ENCODE peak calls at places on chromosomes 4 and X, in eight cellular contexts. N is bronchial epithelial cell, Q is progenitor cell of endocrine pancreas, S is SW 1271, K is NCI-H2029, W is epithelial cell of esophagus, Y is HTR-8/SVneo, X is pancreas. P is an unnamed sample.

GRCh38 chrX:139077303-139078131 is 366.0 kb upstream of the FGF13 start:
- DNase-seq in K (no peak), S (no peak), W (peak; percentile 82), N (peak; percentile 88), Y (no peak), Q (no peak), X (no peak), P (peak; percentile 74)

GRCh38 chr4:4254666-4255065 is 6.6 kb upstream of the TMEM128 start:
- DNase-seq in Y (no peak), K (no peak), Q (no peak), W (no peak), N (no peak), S (no peak), X (no peak), P (no peak)

GRCh38 chr4:153792007-153792892 is 3.4 kb upstream of the SFRP2 start:
- DNase-seq in Q (peak; percentile 76), N (peak; percentile 64), Y (no peak), W (peak; percentile 76), S (no peak), X (peak; percentile 69), K (no peak), P (peak; percentile 37)

GRCh38 chr4:108031427-108032083 is 41.9 kb downstream of the HADH start:
- DNase-seq in N (peak; percentile 69), W (peak; percentile 50), X (no peak), S (no peak), Q (no peak), K (no peak), Y (no peak), P (no peak)

GRCh38 chrX:7542566-7542965 is 300.4 kb upstream of the VCX start:
- DNase-seq in S (no peak), Q (no peak), Y (no peak), N (no peak), W (no peak), K (no peak), X (no peak), P (no peak)

GRCh38 chr4:99679976-99680375 is 22.3 kb upstream of the C4orf54 start:
- DNase-seq in W (no peak), Y (no peak), Q (no peak), X (no peak), N (no peak), K (no peak), S (no peak), P (no peak)

GRCh38 chr4:73439991-73440390 is 4.0 kb downstream of the AFP start:
- DNase-seq in S (no peak), N (no peak), Y (no peak), X (no peak), W (no peak), K (no peak), Q (no peak), P (no peak)

GRCh38 chr4:151045907-151046306 is 30.8 kb upstream of the LRBA start:
- DNase-seq in Y (no peak), S (no peak), X (no peak), K (peak; percentile 33), W (peak; percentile 15), Q (no peak), N (no peak), P (peak; percentile 23)

GRCh38 chrX:119728487-119728886 is 29.9 kb upstream of the SOWAHD start:
- DNase-seq in Q (no peak), S (no peak), N (no peak), W (no peak), K (no peak), X (no peak), Y (peak; percentile 36), P (no peak)

GRCh38 chr4:76540496-76540895 is 105.5 kb downstream of the SHROOM3 start:
- DNase-seq in X (no peak), Q (no peak), N (no peak), W (no peak), Y (no peak), S (no peak), K (no peak), P (no peak)

GRCh38 chrX:1529328-1529727 is 7.7 kb downstream of the P2RY8 start:
- DNase-seq in Y (no peak), W (no peak), Q (no peak), N (no peak), S (no peak), K (no peak), X (no peak), P (no peak)

GRCh38 chr4:26885912-26886274 is 25.3 kb downstream of the STIM2 start:
- DNase-seq in K (peak; percentile 34), W (peak; percentile 19), Y (no peak), S (no peak), N (peak; percentile 52), Q (no peak), X (no peak), P (no peak)

GRCh38 chr4:788636-789297 is 37.2 kb downstream of the CPLX1 start:
- DNase-seq in K (no peak), Q (no peak), X (peak; percentile 47), N (no peak), Y (no peak), S (no peak), W (no peak), P (no peak)

GRCh38 chr4:173505924-173506779 is 23.9 kb downstream of the HAND2 start:
- DNase-seq in W (peak; percentile 29), X (no peak), K (peak; percentile 4), Q (peak; percentile 36), Y (peak; percentile 73), N (no peak), S (peak; percentile 1), P (peak; percentile 89)

GRCh38 chrX:10990418-10990817 is 120.7 kb upstream of the HCCS start:
- DNase-seq in W (no peak), Y (no peak), Q (no peak), S (no peak), K (no peak), X (no peak), N (no peak), P (no peak)

GRCh38 chrX:151825927-151826471 is 86.7 kb upstream of the MAGEA4 start:
- DNase-seq in K (no peak), Q (no peak), X (no peak), W (peak; percentile 47), S (peak; percentile 2), N (peak; percentile 35), Y (peak; percentile 14), P (peak; percentile 14)

GRCh38 chr4:40629401-40630334 is at the start of gene RBM47:
- DNase-seq in W (peak; percentile 94), K (peak; percentile 51), X (peak; percentile 90), N (peak; percentile 84), Y (peak; percentile 47), Q (peak; percentile 52), S (no peak), P (peak; percentile 52)

P was measured in A673.